ENCODE peak calls at places on chromosome X, in five cellular contexts. U is heart left ventricle, H is PC-9, V is upper lobe of right lung, S is tibial nerve. K is an unnamed sample.

GRCh38 chrX:136146614-136147319 is 566 bp upstream of the FHL1 start:
- DNase-seq in U (peak; percentile 35), S (no peak), V (no peak), H (no peak), K (peak; percentile 35)

GRCh38 chrX:119518371-119518770 is 46.8 kb downstream of the STEEP1 start:
- DNase-seq in H (no peak), U (no peak), S (no peak), V (no peak), K (no peak)

GRCh38 chrX:110001702-110002299 is 1.1 kb upstream of the TMEM164 start:
- DNase-seq in U (no peak), H (no peak), S (no peak), V (no peak), K (no peak)

GRCh38 chrX:63754141-63754859 is 30.7 kb downstream of the ARHGEF9 start:
- DNase-seq in U (no peak), S (no peak), H (no peak), V (no peak), K (peak; percentile 18)

GRCh38 chrX:40908026-40908425 is 172.7 kb upstream of the MED14 start:
- DNase-seq in V (no peak), U (no peak), H (no peak), S (no peak), K (no peak)

GRCh38 chrX:80573275-80573674 is 153.0 kb downstream of the TENT5D start:
- DNase-seq in H (no peak), U (no peak), S (no peak), V (no peak), K (no peak)

GRCh38 chrX:38271154-38271716 is 50.6 kb upstream of the SRPX start:
- DNase-seq in V (no peak), S (no peak), U (no peak), H (no peak), K (no peak)

GRCh38 chrX:10564484-10564883 is 55.9 kb downstream of the MID1 start:
- DNase-seq in H (no peak), V (no peak), U (no peak), S (no peak), K (no peak)

GRCh38 chrX:283115-283845 is 2.1 kb downstream of the PLCXD1 start:
- DNase-seq in U (peak; percentile 90), H (peak; percentile 57), S (peak; percentile 83), V (peak; percentile 91), K (peak; percentile 92)

GRCh38 chrX:136710324-136710951 is 62.5 kb downstream of the CD40LG start:
- DNase-seq in V (no peak), S (no peak), H (no peak), U (no peak), K (no peak)

GRCh38 chrX:149962859-149963757 is 24.8 kb upstream of the EOLA2 start:
- DNase-seq in S (peak; percentile 16), H (peak; percentile 55), U (peak; percentile 31), V (no peak), K (peak; percentile 73)

GRCh38 chrX:153970398-153971123 is 1.1 kb downstream of the HCFC1 start:
- DNase-seq in H (no peak), U (peak; percentile 52), S (no peak), V (no peak), K (no peak)

GRCh38 chrX:154014429-154015380 is 5.0 kb downstream of the IRAK1 start:
- DNase-seq in H (no peak), U (no peak), V (no peak), S (no peak), K (no peak)

GRCh38 chrX:9312922-9313867 is 151.7 kb upstream of the TBL1X start:
- DNase-seq in V (peak; percentile 75), S (peak; percentile 15), H (no peak), U (peak; percentile 18), K (peak; percentile 63)

GRCh38 chrX:31227250-31227649 is 155.4 kb upstream of the FTHL17 start:
- DNase-seq in V (no peak), U (no peak), S (no peak), H (no peak), K (no peak)

GRCh38 chrX:120308558-120308957 is 2.7 kb downstream of the TMEM255A start:
- DNase-seq in S (no peak), H (no peak), V (no peak), U (no peak), K (no peak)

GRCh38 chrX:65718538-65718937 is 51.1 kb downstream of the MSN start:
- DNase-seq in V (no peak), S (no peak), H (no peak), U (no peak), K (no peak)

GRCh38 chrX:149825424-149825823 is 43.7 kb downstream of the MAGEA9 start:
- DNase-seq in H (no peak), S (no peak), V (no peak), U (no peak), K (no peak)

GRCh38 chrX:107768051-107768450 is 7.5 kb downstream of the TSC22D3 start:
- DNase-seq in H (no peak), U (no peak), S (no peak), V (no peak), K (no peak)

GRCh38 chrX:144916785-144917184 is 330.5 kb upstream of the SPANXN1 start:
- DNase-seq in V (no peak), S (no peak), U (no peak), H (no peak), K (no peak)

GRCh38 chrX:115642895-115643530 is 82.0 kb downstream of the PLS3 start:
- DNase-seq in H (peak; percentile 44), V (no peak), U (no peak), S (peak; percentile 14), K (no peak)

GRCh38 chrX:47166126-47166525 is 21.1 kb downstream of the RBM10 start:
- DNase-seq in S (no peak), H (no peak), V (peak; percentile 3), U (no peak), K (no peak)

GRCh38 chrX:44873415-44874270 is 655 bp downstream of the KDM6A start:
- DNase-seq in H (no peak), V (peak; percentile 76), U (peak; percentile 48), S (peak; percentile 18), K (peak; percentile 43)

GRCh38 chrX:51893931-51894696 is 691 bp downstream of the MAGED1 start:
- DNase-seq in V (peak; percentile 56), U (no peak), S (no peak), H (no peak), K (peak; percentile 22)

GRCh38 chrX:140132937-140133336 is 167.6 kb upstream of the CXorf66 start:
- DNase-seq in U (no peak), S (no peak), H (no peak), V (no peak), K (no peak)

GRCh38 chrX:98289726-98290125 is 1406.0 kb downstream of the RPA4 start:
- DNase-seq in V (no peak), S (no peak), U (no peak), H (no peak), K (no peak)

GRCh38 chrX:50971390-50971789 is 60.9 kb downstream of the BMP15 start:
- DNase-seq in S (no peak), V (no peak), U (no peak), H (no peak), K (no peak)

GRCh38 chrX:28787206-28787605 is 200.0 kb downstream of the IL1RAPL1 start:
- DNase-seq in S (no peak), U (no peak), V (no peak), H (peak; percentile 34), K (no peak)

GRCh38 chrX:104310084-104310483 is 55.4 kb upstream of the ESX1 start:
- DNase-seq in U (no peak), V (no peak), H (peak; percentile 41), S (no peak), K (no peak)

GRCh38 chrX:97159916-97160800 is 276.4 kb downstream of the RPA4 start:
- DNase-seq in S (no peak), V (no peak), H (no peak), U (no peak), K (no peak)

GRCh38 chrX:23919148-23919547 is 11.3 kb downstream of the CXorf58 start:
- DNase-seq in U (no peak), V (no peak), S (no peak), H (no peak), K (no peak)

GRCh38 chrX:23919706-23920320 is 12.0 kb downstream of the CXorf58 start:
- DNase-seq in U (no peak), H (no peak), S (no peak), V (no peak), K (no peak)
- TF ChIP-seq CTCF in U (no peak), H (no peak), S (no peak), V (no peak), K (no peak)

GRCh38 chrX:2705461-2705860 is 14.4 kb downstream of the CD99 start:
- DNase-seq in S (no peak), V (no peak), U (no peak), H (no peak), K (no peak)
- H3K4me1 ChIP-seq in S (no peaks in the 10 kb centered on the region), V (peaks cover 78% of the 10 kb centered on the region), U (peaks cover 97% of the 10 kb centered on the region), H (peaks cover 46% of the 10 kb centered on the region), K (peaks cover 67% of the 10 kb centered on the region)

DNA sequence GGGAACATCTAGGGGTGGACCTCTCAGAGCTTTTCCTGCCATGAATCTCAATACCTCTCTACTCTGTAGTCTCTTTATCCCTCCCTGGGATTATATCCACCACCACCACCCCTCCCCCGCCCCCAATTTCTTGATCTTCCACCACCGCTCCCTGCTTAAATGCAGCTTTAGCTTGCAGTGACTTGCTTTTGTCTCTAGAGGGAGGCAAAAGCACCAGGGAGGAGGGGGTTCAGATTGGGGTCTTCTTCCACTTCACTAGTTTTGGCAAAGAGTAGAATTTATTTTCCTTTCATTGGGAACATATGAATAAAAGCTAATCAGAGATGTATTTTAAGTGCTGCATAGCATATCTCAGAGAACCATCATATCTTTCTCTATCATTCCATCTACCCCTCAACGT is 5.5 kb downstream of the ARHGAP36 start:
- DNase-seq in U (no peak), V (no peak), S (no peak), H (no peak), K (no peak)
- TF ChIP-seq CTCF in U (no peak), V (no peak), S (no peak), H (no peak), K (no peak)

GRCh38 chrX:129958814-129959492 is 23.5 kb upstream of the BCORL1 start:
- DNase-seq in U (no peak), S (no peak), V (no peak), H (no peak), K (no peak)
- H3K4me1 ChIP-seq in U (peaks cover 4% of the 10 kb centered on the region), S (no peaks in the 10 kb centered on the region), V (no peaks in the 10 kb centered on the region), H (peaks cover 14% of the 10 kb centered on the region), K (no peaks in the 10 kb centered on the region)

GRCh38 chrX:134377537-134377936 is 82.4 kb upstream of the HPRT1 start:
- DNase-seq in S (no peak), H (no peak), U (no peak), V (no peak), K (no peak)
- TF ChIP-seq CTCF in S (no peak), H (peak; percentile 41), U (no peak), V (no peak), K (no peak)

GRCh38 chrX:1914606-1915365 is 299.9 kb downstream of the ASMT start:
- DNase-seq in H (no peak), V (no peak), S (no peak), U (no peak), K (no peak)

GRCh38 chrX:1918780-1919179 is 303.9 kb downstream of the ASMT start:
- DNase-seq in U (no peak), H (no peak), S (no peak), V (no peak), K (no peak)
- H3K4me1 ChIP-seq in U (no peaks in the 10 kb centered on the region), H (no peaks in the 10 kb centered on the region), S (no peaks in the 10 kb centered on the region), V (no peaks in the 10 kb centered on the region), K (no peaks in the 10 kb centered on the region)

K was measured in tibial artery.